ENCODE peak calls at places on chromosome 9, in seven cellular contexts. E, T, P, S, K, M and G are unnamed samples.

GRCh38 chr9:34553511-34554021 is 30.8 kb upstream of the ENHO start:
- DNase-seq in E (no peak), T (no peak), P (no peak), S (no peak), K (no peak), M (no peak), G (no peak)

GRCh38 chr9:92736816-92737606 is 27.6 kb downstream of the BICD2 start:
- DNase-seq in E (no peak), T (no peak), P (no peak), S (no peak), K (no peak), M (no peak), G (no peak)

GRCh38 chr9:122128007-122128406 is 31.6 kb downstream of the NDUFA8 start:
- DNase-seq in E (no peak), T (no peak), P (no peak), S (no peak), K (no peak), M (no peak), G (no peak)

GRCh38 chr9:2955616-2956015 is 111.7 kb upstream of the PUM3 start:
- DNase-seq in E (no peak), T (no peak), P (no peak), S (no peak), K (no peak), M (no peak), G (no peak)

GRCh38 chr9:17134843-17135577 is at the start of gene CNTLN:
- DNase-seq in E (peak), T (peak), P (peak), S (peak), K (peak), M (peak), G (peak)

GRCh38 chr9:655875-656274 is 185.6 kb upstream of the DMRT1 start:
- DNase-seq in E (peak), T (peak), P (peak), S (peak), K (no peak), M (no peak), G (no peak)

GRCh38 chr9:72579190-72579589 is 57.8 kb downstream of the TMC1 start:
- DNase-seq in E (peak), T (peak), P (peak), S (peak), K (no peak), M (no peak), G (no peak)

GRCh38 chr9:76866689-76867088 is 39.2 kb downstream of the PRUNE2 start:
- DNase-seq in E (no peak), T (no peak), P (peak), S (peak), K (no peak), M (no peak), G (no peak)

GRCh38 chr9:135772056-135773042 is 70.4 kb downstream of the KCNT1 start:
- DNase-seq in E (no peak), T (no peak), P (no peak), S (no peak), K (no peak), M (no peak), G (peak)

GRCh38 chr9:135077497-135078200 is 9.8 kb upstream of the OLFM1 start:
- DNase-seq in E (no peak), T (peak), P (peak), S (peak), K (peak), M (no peak), G (peak)

GRCh38 chr9:111068816-111069215 is 30.5 kb upstream of the LPAR1 start:
- DNase-seq in E (no peak), T (no peak), P (no peak), S (peak), K (no peak), M (no peak), G (no peak)

GRCh38 chr9:137150485-137151060 is 11.6 kb downstream of the GRIN1 start:
- DNase-seq in E (no peak), T (peak), P (peak), S (peak), K (peak), M (peak), G (no peak)

GRCh38 chr9:134404376-134405358 is 78.4 kb downstream of the RXRA start:
- DNase-seq in E (no peak), T (no peak), P (no peak), S (no peak), K (no peak), M (no peak), G (no peak)

GRCh38 chr9:134222018-134222573 is 57.7 kb upstream of the RNU6ATAC start:
- DNase-seq in E (no peak), T (peak), P (no peak), S (no peak), K (no peak), M (no peak), G (no peak)

GRCh38 chr9:109497193-109498165 is 628 bp downstream of the PTPN3 start:
- DNase-seq in E (no peak), T (peak), P (no peak), S (no peak), K (no peak), M (no peak), G (peak)

GRCh38 chr9:105046907-105047651 is 119.1 kb upstream of the ABCA1 start:
- DNase-seq in E (no peak), T (no peak), P (no peak), S (no peak), K (no peak), M (no peak), G (no peak)

GRCh38 chr9:573551-574410 is 267.7 kb upstream of the DMRT1 start:
- DNase-seq in E (no peak), T (no peak), P (no peak), S (no peak), K (no peak), M (peak), G (peak)

GRCh38 chr9:26043431-26043830 is 365.2 kb upstream of the TUSC1 start:
- DNase-seq in E (no peak), T (no peak), P (no peak), S (no peak), K (no peak), M (no peak), G (no peak)

GRCh38 chr9:125161284-125161918 is 18.1 kb upstream of the SCAI start:
- DNase-seq in E (no peak), T (no peak), P (no peak), S (peak), K (no peak), M (no peak), G (no peak)

GRCh38 chr9:2367970-2368369 is 253.6 kb upstream of the VLDLR start:
- DNase-seq in E (no peak), T (no peak), P (no peak), S (no peak), K (no peak), M (no peak), G (no peak)

GRCh38 chr9:112234779-112235178 is 59.7 kb upstream of the SUSD1 start:
- DNase-seq in E (no peak), T (no peak), P (no peak), S (no peak), K (no peak), M (no peak), G (no peak)

GRCh38 chr9:121393318-121393717 is 23.3 kb upstream of the STOM start:
- DNase-seq in E (no peak), T (no peak), P (no peak), S (peak), K (no peak), M (no peak), G (no peak)

GRCh38 chr9:1707291-1707690 is 307.9 kb upstream of the SMARCA2 start:
- DNase-seq in E (no peak), T (no peak), P (no peak), S (no peak), K (no peak), M (no peak), G (no peak)

GRCh38 chr9:107174441-107174840 is 108.6 kb upstream of the RAD23B start:
- DNase-seq in E (no peak), T (no peak), P (peak), S (peak), K (no peak), M (no peak), G (no peak)

GRCh38 chr9:96219615-96220257 is 82.2 kb downstream of the HSD17B3 start:
- DNase-seq in E (peak), T (peak), P (no peak), S (peak), K (peak), M (no peak), G (peak)

GRCh38 chr9:104861406-104861805 is 66.5 kb downstream of the ABCA1 start:
- DNase-seq in E (no peak), T (no peak), P (no peak), S (no peak), K (no peak), M (no peak), G (no peak)

GRCh38 chr9:82332018-82332773 is 343.6 kb downstream of the SPATA31D1 start:
- DNase-seq in E (no peak), T (no peak), P (peak), S (peak), K (no peak), M (no peak), G (no peak)

GRCh38 chr9:123109540-123110279 is 76.2 kb downstream of the GPR21 start:
- DNase-seq in E (no peak), T (no peak), P (no peak), S (no peak), K (no peak), M (peak), G (no peak)

GRCh38 chr9:6676254-6676928 is 30.9 kb upstream of the GLDC start:
- DNase-seq in E (no peak), T (no peak), P (no peak), S (no peak), K (no peak), M (no peak), G (peak)

GRCh38 chr9:35562895-35563746 is 41.9 kb upstream of the TESK1 start:
- DNase-seq in E (no peak), T (no peak), P (no peak), S (no peak), K (no peak), M (no peak), G (no peak)

GRCh38 chr9:106921341-106921899 is 58.5 kb downstream of the ZNF462 start:
- DNase-seq in E (no peak), T (no peak), P (peak), S (peak), K (no peak), M (peak), G (peak)

GRCh38 chr9:137433916-137434431 is 7.2 kb downstream of the ENTPD8 start:
- DNase-seq in E (no peak), T (peak), P (no peak), S (no peak), K (no peak), M (no peak), G (no peak)

GRCh38 chr9:120942186-120943001 is 15.8 kb upstream of the TRAF1 start:
- DNase-seq in E (no peak), T (no peak), P (no peak), S (no peak), K (no peak), M (no peak), G (peak)

GRCh38 chr9:81564632-81565031 is 124.7 kb downstream of the TLE1 start:
- DNase-seq in E (no peak), T (no peak), P (no peak), S (no peak), K (no peak), M (no peak), G (no peak)

GRCh38 chr9:127361561-127361960 is 35.4 kb upstream of the SLC2A8 start:
- DNase-seq in E (no peak), T (no peak), P (no peak), S (no peak), K (no peak), M (no peak), G (no peak)

GRCh38 chr9:89536618-89537017 is 38.7 kb upstream of the SEMA4D start:
- DNase-seq in E (no peak), T (no peak), P (no peak), S (no peak), K (peak), M (no peak), G (no peak)

GRCh38 chr9:69325409-69326212 is 596 bp downstream of the ENTREP1 start:
- DNase-seq in E (no peak), T (peak), P (no peak), S (no peak), K (peak), M (no peak), G (peak)

GRCh38 chr9:118444403-118444802 is 740.2 kb downstream of the TLR4 start:
- DNase-seq in E (no peak), T (no peak), P (no peak), S (no peak), K (no peak), M (no peak), G (no peak)

GRCh38 chr9:118455259-118455658 is 751.1 kb downstream of the TLR4 start:
- DNase-seq in E (no peak), T (no peak), P (no peak), S (no peak), K (no peak), M (no peak), G (no peak)

GRCh38 chr9:118446962-118447490 is 742.8 kb downstream of the TLR4 start:
- DNase-seq in E (no peak), T (no peak), P (no peak), S (no peak), K (no peak), M (no peak), G (no peak)

GRCh38 chr9:118449554-118449953 is 745.4 kb downstream of the TLR4 start:
- DNase-seq in E (no peak), T (no peak), P (no peak), S (no peak), K (no peak), M (no peak), G (no peak)
- TF ChIP-seq CTCF in E (no peak), T (no peak), P (no peak), S (no peak), K (no peak), M (no peak), G (no peak)

DNA sequence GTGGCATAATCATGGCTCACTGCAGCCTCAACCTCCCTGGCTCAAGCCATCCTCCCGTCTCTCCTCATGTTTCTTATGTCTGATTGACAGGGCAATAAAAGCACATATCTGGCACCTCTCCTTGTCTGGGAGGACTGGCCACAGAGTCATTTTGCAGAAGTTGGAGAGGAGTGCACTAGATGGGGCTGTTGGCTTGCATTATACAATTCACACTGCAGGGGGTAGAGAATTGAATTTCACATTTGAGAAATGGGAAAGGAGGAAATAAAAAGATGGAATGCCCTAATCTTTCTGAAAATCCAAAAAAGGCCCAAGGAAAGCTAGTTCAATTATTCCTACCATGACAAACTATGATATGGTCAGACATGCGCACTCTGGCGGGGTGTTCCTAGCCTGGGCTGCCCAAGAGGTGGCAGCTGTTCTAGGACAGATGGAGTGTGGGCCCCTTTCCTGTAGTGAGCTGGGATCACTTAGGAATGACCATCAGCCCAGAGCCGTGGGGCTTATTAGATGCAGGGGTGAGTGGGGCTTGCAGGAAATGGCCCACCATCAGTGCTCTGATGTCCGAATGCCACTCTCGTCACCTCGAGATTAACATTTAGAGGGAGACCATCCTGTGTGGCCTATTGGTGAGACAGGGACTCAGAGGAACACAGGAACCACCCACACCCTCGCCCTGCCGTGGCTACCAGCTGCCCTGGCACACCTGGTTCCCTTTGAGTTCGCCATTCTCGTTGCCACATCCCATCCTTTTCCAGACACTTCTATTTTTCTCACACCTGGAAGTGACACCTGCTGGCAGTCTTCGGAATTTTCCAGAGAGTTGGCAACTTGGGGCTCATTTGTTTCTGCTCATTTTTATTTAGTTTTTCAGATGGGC is 21.8 kb upstream of the ANKRD18A start:
- DNase-seq in E (no peak), T (no peak), P (peak), S (peak), K (peak), M (peak), G (peak)
- TF ChIP-seq CTCF in E (no peak), T (peak), P (peak), S (peak), K (peak), M (peak), G (peak)

GRCh38 chr9:75855509-75855908 is 35.0 kb upstream of the PCSK5 start:
- DNase-seq in E (no peak), T (no peak), P (peak), S (peak), K (no peak), M (peak), G (no peak)
- TF ChIP-seq CTCF in E (peak), T (no peak), P (peak), S (peak), K (no peak), M (peak), G (peak)

GRCh38 chr9:101486693-101487442 is 46.8 kb upstream of the RNF20 start:
- DNase-seq in E (no peak), T (peak), P (no peak), S (peak), K (no peak), M (no peak), G (peak)
- TF ChIP-seq CTCF in E (no peak), T (no peak), P (peak), S (peak), K (no peak), M (no peak), G (peak)

DNA sequence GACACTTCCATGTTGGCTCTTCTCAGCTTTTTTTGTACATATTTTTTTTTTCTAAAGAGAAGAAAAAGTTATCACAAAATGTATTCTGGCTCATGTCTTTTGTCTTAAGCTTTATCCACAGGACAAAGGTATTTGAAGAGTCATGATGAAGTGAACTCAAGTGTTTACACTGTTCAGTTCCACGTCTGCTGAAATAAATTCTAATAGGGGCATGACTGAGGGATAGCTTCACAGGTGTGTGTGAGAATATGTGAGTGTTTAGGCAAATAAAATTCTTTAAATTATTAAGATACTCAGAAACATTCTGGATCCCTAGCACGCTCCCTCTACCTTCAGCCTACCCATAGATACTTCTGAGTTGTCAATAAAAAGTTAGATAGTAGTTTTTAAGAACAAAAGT is 59.8 kb downstream of the BAAT start:
- DNase-seq in E (no peak), T (no peak), P (no peak), S (no peak), K (no peak), M (peak), G (no peak)
- TF ChIP-seq CTCF in E (no peak), T (no peak), P (no peak), S (no peak), K (no peak), M (no peak), G (no peak)

GRCh38 chr9:79778581-79778980 is 206.8 kb downstream of the TLE4 start:
- DNase-seq in E (no peak), T (no peak), P (no peak), S (no peak), K (no peak), M (no peak), G (no peak)

GRCh38 chr9:79769476-79770275 is 197.9 kb downstream of the TLE4 start:
- DNase-seq in E (no peak), T (no peak), P (no peak), S (no peak), K (no peak), M (no peak), G (no peak)

GRCh38 chr9:79776581-79776980 is 204.8 kb downstream of the TLE4 start:
- DNase-seq in E (no peak), T (no peak), P (no peak), S (no peak), K (no peak), M (no peak), G (no peak)

GRCh38 chr9:79774356-79774755 is 202.6 kb downstream of the TLE4 start:
- DNase-seq in E (no peak), T (no peak), P (no peak), S (no peak), K (no peak), M (no peak), G (no peak)
- TF ChIP-seq CTCF in E (no peak), T (no peak), P (no peak), S (no peak), K (no peak), M (no peak), G (no peak)

GRCh38 chr9:129988607-129989361 is 54.2 kb downstream of the FNBP1 start:
- DNase-seq in E (no peak), T (no peak), P (no peak), S (no peak), K (peak), M (no peak), G (no peak)
- TF ChIP-seq CTCF in E (no peak), T (no peak), P (no peak), S (no peak), K (no peak), M (no peak), G (no peak)

DNA sequence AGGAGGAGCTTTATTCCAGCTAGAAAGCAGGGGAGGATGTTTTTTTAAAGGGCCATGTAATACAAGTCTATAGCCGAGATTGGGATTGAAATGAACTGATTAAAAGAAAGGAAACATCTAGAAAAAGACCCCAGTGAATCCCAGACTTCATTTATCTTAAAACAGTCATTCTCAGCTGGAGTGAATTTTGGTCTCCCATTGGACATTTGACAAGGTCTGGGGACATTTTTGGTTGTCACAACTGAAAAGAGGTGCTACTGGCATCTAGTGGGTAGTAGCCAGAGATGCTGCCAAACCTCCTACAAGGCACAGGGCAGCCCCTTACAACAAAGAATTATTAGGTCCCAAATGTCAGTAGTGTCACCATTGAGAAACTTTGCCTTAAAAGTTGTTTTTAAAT is 16.3 kb upstream of the SPINK4 start:
- DNase-seq in E (no peak), T (no peak), P (no peak), S (peak), K (no peak), M (no peak), G (no peak)
- TF ChIP-seq CTCF in E (no peak), T (no peak), P (peak), S (peak), K (no peak), M (peak), G (no peak)